ENCODE peak calls at places on chromosomes 13 and 19, in four cellular contexts. One of them, this sample, is unnamed.

GRCh38 chr13:43273362-43273761 is 250.0 kb downstream of the DNAJC15 start:
- DNase-seq in RWPE2: no peak
- DNase-seq in activated CD8-positive, alpha-beta memory T cell treated with anti-CD3 and anti-CD28 coated beads for 1 hour: no peak
- DNase-seq in iris pigment epithelial cell: peak; percentile 57
- DNase-seq in this sample: no peak

GRCh38 chr13:61700663-61701062 is 285.0 kb upstream of the PCDH20 start:
- DNase-seq in RWPE2: no peak
- DNase-seq in activated CD8-positive, alpha-beta memory T cell treated with anti-CD3 and anti-CD28 coated beads for 1 hour: no peak
- DNase-seq in iris pigment epithelial cell: no peak
- DNase-seq in this sample: no peak

GRCh38 chr13:98585946-98586345 is 9.0 kb upstream of the STK24 start:
- DNase-seq in RWPE2: no peak
- DNase-seq in activated CD8-positive, alpha-beta memory T cell treated with anti-CD3 and anti-CD28 coated beads for 1 hour: no peak
- DNase-seq in iris pigment epithelial cell: no peak
- DNase-seq in this sample: no peak

GRCh38 chr13:19817106-19817505 is 34.4 kb upstream of the PSPC1 start:
- DNase-seq in RWPE2: no peak
- DNase-seq in activated CD8-positive, alpha-beta memory T cell treated with anti-CD3 and anti-CD28 coated beads for 1 hour: no peak
- DNase-seq in iris pigment epithelial cell: no peak
- DNase-seq in this sample: peak; percentile 67

GRCh38 chr19:13794388-13794751 is 873 bp upstream of the ZSWIM4 start:
- DNase-seq in RWPE2: no peak
- DNase-seq in activated CD8-positive, alpha-beta memory T cell treated with anti-CD3 and anti-CD28 coated beads for 1 hour: no peak
- DNase-seq in iris pigment epithelial cell: peak; percentile 96
- DNase-seq in this sample: no peak

GRCh38 chr13:32969516-32969941 is 46.7 kb upstream of the KL start:
- DNase-seq in RWPE2: no peak
- DNase-seq in activated CD8-positive, alpha-beta memory T cell treated with anti-CD3 and anti-CD28 coated beads for 1 hour: no peak
- DNase-seq in iris pigment epithelial cell: peak; percentile 80
- DNase-seq in this sample: no peak

GRCh38 chr19:55484571-55485438 is at the start of gene NAT14:
- DNase-seq in RWPE2: peak; percentile 75
- DNase-seq in activated CD8-positive, alpha-beta memory T cell treated with anti-CD3 and anti-CD28 coated beads for 1 hour: no peak
- DNase-seq in iris pigment epithelial cell: peak; percentile 40
- DNase-seq in this sample: peak; percentile 65

GRCh38 chr19:51263808-51264207 is 12.9 kb downstream of the SIGLECL1 start:
- DNase-seq in RWPE2: no peak
- DNase-seq in activated CD8-positive, alpha-beta memory T cell treated with anti-CD3 and anti-CD28 coated beads for 1 hour: no peak
- DNase-seq in iris pigment epithelial cell: no peak
- DNase-seq in this sample: no peak

GRCh38 chr19:41615207-41615606 is 11.7 kb downstream of the CEACAM4 start:
- DNase-seq in RWPE2: no peak
- DNase-seq in activated CD8-positive, alpha-beta memory T cell treated with anti-CD3 and anti-CD28 coated beads for 1 hour: no peak
- DNase-seq in iris pigment epithelial cell: no peak
- DNase-seq in this sample: no peak

GRCh38 chr19:54481326-54481930 is 8.3 kb upstream of the CDC42EP5 start:
- DNase-seq in RWPE2: no peak
- DNase-seq in activated CD8-positive, alpha-beta memory T cell treated with anti-CD3 and anti-CD28 coated beads for 1 hour: no peak
- DNase-seq in iris pigment epithelial cell: peak; percentile 40
- DNase-seq in this sample: peak; percentile 60

GRCh38 chr13:45422731-45423130 is 4.6 kb upstream of the SLC25A30 start:
- DNase-seq in RWPE2: no peak
- DNase-seq in activated CD8-positive, alpha-beta memory T cell treated with anti-CD3 and anti-CD28 coated beads for 1 hour: no peak
- DNase-seq in iris pigment epithelial cell: no peak
- DNase-seq in this sample: no peak

GRCh38 chr19:48501961-48502719 is 9.5 kb downstream of the LMTK3 start:
- DNase-seq in RWPE2: peak; percentile 99
- DNase-seq in activated CD8-positive, alpha-beta memory T cell treated with anti-CD3 and anti-CD28 coated beads for 1 hour: no peak
- DNase-seq in iris pigment epithelial cell: peak; percentile 20
- DNase-seq in this sample: peak; percentile 38

GRCh38 chr19:34500656-34501120 is 19.1 kb downstream of the WTIP start:
- DNase-seq in RWPE2: no peak
- DNase-seq in activated CD8-positive, alpha-beta memory T cell treated with anti-CD3 and anti-CD28 coated beads for 1 hour: no peak
- DNase-seq in iris pigment epithelial cell: no peak
- DNase-seq in this sample: no peak

GRCh38 chr13:96346846-96347367 is 257.0 kb downstream of the HS6ST3 start:
- DNase-seq in RWPE2: no peak
- DNase-seq in activated CD8-positive, alpha-beta memory T cell treated with anti-CD3 and anti-CD28 coated beads for 1 hour: no peak
- DNase-seq in iris pigment epithelial cell: no peak
- DNase-seq in this sample: no peak

GRCh38 chr13:98103531-98103930 is 39.4 kb upstream of the FARP1 start:
- DNase-seq in RWPE2: no peak
- DNase-seq in activated CD8-positive, alpha-beta memory T cell treated with anti-CD3 and anti-CD28 coated beads for 1 hour: no peak
- DNase-seq in iris pigment epithelial cell: no peak
- DNase-seq in this sample: no peak

GRCh38 chr19:49554701-49555181 is 25.6 kb downstream of the NOSIP start:
- DNase-seq in RWPE2: no peak
- DNase-seq in activated CD8-positive, alpha-beta memory T cell treated with anti-CD3 and anti-CD28 coated beads for 1 hour: no peak
- DNase-seq in iris pigment epithelial cell: no peak
- DNase-seq in this sample: peak; percentile 28

GRCh38 chr19:23385404-23385803 is 9.9 kb downstream of the ZNF91 start:
- DNase-seq in RWPE2: no peak
- DNase-seq in activated CD8-positive, alpha-beta memory T cell treated with anti-CD3 and anti-CD28 coated beads for 1 hour: no peak
- DNase-seq in iris pigment epithelial cell: no peak
- DNase-seq in this sample: no peak

GRCh38 chr13:32850311-32851052 is 165.7 kb upstream of the KL start:
- DNase-seq in RWPE2: no peak
- DNase-seq in activated CD8-positive, alpha-beta memory T cell treated with anti-CD3 and anti-CD28 coated beads for 1 hour: no peak
- DNase-seq in iris pigment epithelial cell: no peak
- DNase-seq in this sample: no peak

GRCh38 chr13:21895769-21896168 is 224.9 kb downstream of the FGF9 start:
- DNase-seq in RWPE2: no peak
- DNase-seq in activated CD8-positive, alpha-beta memory T cell treated with anti-CD3 and anti-CD28 coated beads for 1 hour: no peak
- DNase-seq in iris pigment epithelial cell: no peak
- DNase-seq in this sample: no peak

GRCh38 chr19:2732883-2733282 is 6.9 kb downstream of the SLC39A3 start:
- DNase-seq in RWPE2: no peak
- DNase-seq in activated CD8-positive, alpha-beta memory T cell treated with anti-CD3 and anti-CD28 coated beads for 1 hour: no peak
- DNase-seq in iris pigment epithelial cell: no peak
- DNase-seq in this sample: no peak

GRCh38 chr19:49331616-49332055 is 3.6 kb upstream of the CD37 start:
- DNase-seq in RWPE2: no peak
- DNase-seq in activated CD8-positive, alpha-beta memory T cell treated with anti-CD3 and anti-CD28 coated beads for 1 hour: no peak
- DNase-seq in iris pigment epithelial cell: peak; percentile 85
- DNase-seq in this sample: peak; percentile 46

GRCh38 chr13:101452519-101453485 is at the start of gene ITGBL1:
- DNase-seq in RWPE2: peak; percentile 58
- DNase-seq in activated CD8-positive, alpha-beta memory T cell treated with anti-CD3 and anti-CD28 coated beads for 1 hour: no peak
- DNase-seq in iris pigment epithelial cell: peak; percentile 54
- DNase-seq in this sample: no peak

GRCh38 chr19:55591555-55591954 is 7.8 kb downstream of the FIZ1 start:
- DNase-seq in RWPE2: peak; percentile 20
- DNase-seq in activated CD8-positive, alpha-beta memory T cell treated with anti-CD3 and anti-CD28 coated beads for 1 hour: no peak
- DNase-seq in iris pigment epithelial cell: no peak
- DNase-seq in this sample: no peak

GRCh38 chr13:48431987-48432615 is 19.2 kb upstream of the LPAR6 start:
- DNase-seq in RWPE2: no peak
- DNase-seq in activated CD8-positive, alpha-beta memory T cell treated with anti-CD3 and anti-CD28 coated beads for 1 hour: no peak
- DNase-seq in iris pigment epithelial cell: peak; percentile 60
- DNase-seq in this sample: no peak

GRCh38 chr13:57128909-57129308 is 11.8 kb upstream of the PRR20A start:
- DNase-seq in RWPE2: no peak
- DNase-seq in activated CD8-positive, alpha-beta memory T cell treated with anti-CD3 and anti-CD28 coated beads for 1 hour: no peak
- DNase-seq in iris pigment epithelial cell: no peak
- DNase-seq in this sample: no peak

GRCh38 chr13:112892759-112893569 is 76.0 kb upstream of the MCF2L start:
- DNase-seq in RWPE2: peak; percentile 47
- DNase-seq in activated CD8-positive, alpha-beta memory T cell treated with anti-CD3 and anti-CD28 coated beads for 1 hour: no peak
- DNase-seq in iris pigment epithelial cell: no peak
- DNase-seq in this sample: no peak

GRCh38 chr19:17775991-17776803 is 18.7 kb upstream of the B3GNT3 start:
- DNase-seq in RWPE2: no peak
- DNase-seq in activated CD8-positive, alpha-beta memory T cell treated with anti-CD3 and anti-CD28 coated beads for 1 hour: no peak
- DNase-seq in iris pigment epithelial cell: peak; percentile 46
- DNase-seq in this sample: no peak

GRCh38 chr19:42683917-42684513 is 56.3 kb downstream of the PSG3 start:
- DNase-seq in RWPE2: no peak
- DNase-seq in activated CD8-positive, alpha-beta memory T cell treated with anti-CD3 and anti-CD28 coated beads for 1 hour: no peak
- DNase-seq in iris pigment epithelial cell: peak; percentile 36
- DNase-seq in this sample: peak; percentile 3

GRCh38 chr13:97241761-97242160 is 19.6 kb downstream of the MBNL2 start:
- DNase-seq in RWPE2: no peak
- DNase-seq in activated CD8-positive, alpha-beta memory T cell treated with anti-CD3 and anti-CD28 coated beads for 1 hour: no peak
- DNase-seq in iris pigment epithelial cell: no peak
- DNase-seq in this sample: no peak

GRCh38 chr19:13823256-13823655 is 28.0 kb downstream of the ZSWIM4 start:
- DNase-seq in RWPE2: no peak
- DNase-seq in activated CD8-positive, alpha-beta memory T cell treated with anti-CD3 and anti-CD28 coated beads for 1 hour: no peak
- DNase-seq in iris pigment epithelial cell: no peak
- DNase-seq in this sample: no peak

GRCh38 chr13:105312906-105313305 is 1222.6 kb downstream of the EFNB2 start:
- DNase-seq in RWPE2: no peak
- DNase-seq in activated CD8-positive, alpha-beta memory T cell treated with anti-CD3 and anti-CD28 coated beads for 1 hour: no peak
- DNase-seq in iris pigment epithelial cell: no peak
- DNase-seq in this sample: no peak

This sample was measured in immature natural killer cell.